ENCODE peak calls at places on chromosomes 12 and 14, in nine cellular contexts. One of them, this sample, is unnamed.

GRCh38 chr12:80936353-80936641 is 1.4 kb downstream of the LIN7A start:
- ATAC-seq in pancreas: no peak
- ATAC-seq in A549: no peak
- ATAC-seq in mucosa of descending colon: no peak
- ATAC-seq in DND-41: no peak
- ATAC-seq in Panc1: peak
- ATAC-seq in heart left ventricle: peak
- ATAC-seq in lung: no peak
- ATAC-seq in K562: no peak
- ATAC-seq in this sample: peak

GRCh38 chr12:31317471-31318397 is 8.2 kb downstream of the SINHCAF start:
- ATAC-seq in pancreas: peak
- ATAC-seq in A549: peak
- ATAC-seq in mucosa of descending colon: peak
- ATAC-seq in DND-41: peak
- ATAC-seq in Panc1: peak
- ATAC-seq in heart left ventricle: peak
- ATAC-seq in lung: no peak
- ATAC-seq in K562: peak
- ATAC-seq in this sample: no peak

GRCh38 chr14:35140718-35141581 is 18.6 kb downstream of the PRORP start:
- ATAC-seq in pancreas: peak
- ATAC-seq in A549: no peak
- ATAC-seq in mucosa of descending colon: no peak
- ATAC-seq in DND-41: peak
- ATAC-seq in Panc1: no peak
- ATAC-seq in heart left ventricle: no peak
- ATAC-seq in lung: no peak
- ATAC-seq in K562: no peak
- ATAC-seq in this sample: no peak

GRCh38 chr12:58588771-58589170 is 331.5 kb downstream of the LRIG3 start:
- ATAC-seq in pancreas: no peak
- ATAC-seq in A549: no peak
- ATAC-seq in mucosa of descending colon: no peak
- ATAC-seq in DND-41: no peak
- ATAC-seq in Panc1: no peak
- ATAC-seq in heart left ventricle: no peak
- ATAC-seq in lung: no peak
- ATAC-seq in K562: no peak
- ATAC-seq in this sample: no peak

GRCh38 chr12:48826209-48826855 is 8.0 kb downstream of the CACNB3 start:
- ATAC-seq in pancreas: no peak
- ATAC-seq in A549: no peak
- ATAC-seq in mucosa of descending colon: no peak
- ATAC-seq in DND-41: no peak
- ATAC-seq in Panc1: no peak
- ATAC-seq in heart left ventricle: no peak
- ATAC-seq in lung: no peak
- ATAC-seq in K562: no peak
- ATAC-seq in this sample: no peak

GRCh38 chr12:113899844-113900471 is 66.2 kb downstream of the RBM19 start:
- ATAC-seq in pancreas: peak
- ATAC-seq in A549: no peak
- ATAC-seq in mucosa of descending colon: no peak
- ATAC-seq in DND-41: no peak
- ATAC-seq in Panc1: no peak
- ATAC-seq in heart left ventricle: no peak
- ATAC-seq in lung: no peak
- ATAC-seq in K562: peak
- ATAC-seq in this sample: no peak

GRCh38 chr14:96239759-96240158 is 16.3 kb upstream of the BDKRB1 start:
- ATAC-seq in pancreas: peak
- ATAC-seq in A549: no peak
- ATAC-seq in mucosa of descending colon: peak
- ATAC-seq in DND-41: no peak
- ATAC-seq in Panc1: no peak
- ATAC-seq in heart left ventricle: no peak
- ATAC-seq in lung: peak
- ATAC-seq in K562: no peak
- ATAC-seq in this sample: no peak

GRCh38 chr14:88825078-88825458 is 617 bp downstream of the TTC8 start:
- ATAC-seq in pancreas: no peak
- ATAC-seq in A549: peak
- ATAC-seq in mucosa of descending colon: no peak
- ATAC-seq in DND-41: no peak
- ATAC-seq in Panc1: no peak
- ATAC-seq in heart left ventricle: no peak
- ATAC-seq in lung: no peak
- ATAC-seq in K562: no peak
- ATAC-seq in this sample: no peak

GRCh38 chr12:48968467-48968866 is 3.1 kb downstream of the WNT10B start:
- ATAC-seq in pancreas: no peak
- ATAC-seq in A549: no peak
- ATAC-seq in mucosa of descending colon: no peak
- ATAC-seq in DND-41: no peak
- ATAC-seq in Panc1: no peak
- ATAC-seq in heart left ventricle: no peak
- ATAC-seq in lung: no peak
- ATAC-seq in K562: no peak
- ATAC-seq in this sample: no peak

GRCh38 chr14:103521438-103521961 is 1.1 kb downstream of the CKB start:
- ATAC-seq in pancreas: peak
- ATAC-seq in A549: peak
- ATAC-seq in mucosa of descending colon: peak
- ATAC-seq in DND-41: no peak
- ATAC-seq in Panc1: no peak
- ATAC-seq in heart left ventricle: peak
- ATAC-seq in lung: peak
- ATAC-seq in K562: peak
- ATAC-seq in this sample: peak

GRCh38 chr12:115203661-115204060 is 519.7 kb upstream of the TBX3 start:
- ATAC-seq in pancreas: no peak
- ATAC-seq in A549: no peak
- ATAC-seq in mucosa of descending colon: no peak
- ATAC-seq in DND-41: no peak
- ATAC-seq in Panc1: no peak
- ATAC-seq in heart left ventricle: no peak
- ATAC-seq in lung: no peak
- ATAC-seq in K562: no peak
- ATAC-seq in this sample: no peak

GRCh38 chr12:116542345-116542950 is 16.7 kb upstream of the MAP1LC3B2 start:
- ATAC-seq in pancreas: no peak
- ATAC-seq in A549: peak
- ATAC-seq in mucosa of descending colon: no peak
- ATAC-seq in DND-41: no peak
- ATAC-seq in Panc1: peak
- ATAC-seq in heart left ventricle: no peak
- ATAC-seq in lung: no peak
- ATAC-seq in K562: peak
- ATAC-seq in this sample: no peak

GRCh38 chr12:74900232-74900631 is 309.4 kb downstream of the KCNC2 start:
- ATAC-seq in pancreas: no peak
- ATAC-seq in A549: no peak
- ATAC-seq in mucosa of descending colon: peak
- ATAC-seq in DND-41: peak
- ATAC-seq in Panc1: no peak
- ATAC-seq in heart left ventricle: no peak
- ATAC-seq in lung: no peak
- ATAC-seq in K562: no peak
- ATAC-seq in this sample: no peak

GRCh38 chr12:2999265-2999841 is 40.2 kb downstream of the TEAD4 start:
- ATAC-seq in pancreas: peak
- ATAC-seq in A549: no peak
- ATAC-seq in mucosa of descending colon: peak
- ATAC-seq in DND-41: no peak
- ATAC-seq in Panc1: no peak
- ATAC-seq in heart left ventricle: peak
- ATAC-seq in lung: no peak
- ATAC-seq in K562: peak
- ATAC-seq in this sample: no peak

GRCh38 chr12:88375960-88376305 is 204.3 kb downstream of the KITLG start:
- ATAC-seq in pancreas: no peak
- ATAC-seq in A549: no peak
- ATAC-seq in mucosa of descending colon: no peak
- ATAC-seq in DND-41: no peak
- ATAC-seq in Panc1: no peak
- ATAC-seq in heart left ventricle: no peak
- ATAC-seq in lung: no peak
- ATAC-seq in K562: no peak
- ATAC-seq in this sample: no peak

GRCh38 chr14:102930753-102931579 is 8.5 kb downstream of the AMN start:
- ATAC-seq in pancreas: peak
- ATAC-seq in A549: no peak
- ATAC-seq in mucosa of descending colon: peak
- ATAC-seq in DND-41: no peak
- ATAC-seq in Panc1: peak
- ATAC-seq in heart left ventricle: no peak
- ATAC-seq in lung: no peak
- ATAC-seq in K562: no peak
- ATAC-seq in this sample: no peak

GRCh38 chr14:20427231-20428009 is 8.5 kb downstream of the KLHL33 start:
- ATAC-seq in pancreas: peak
- ATAC-seq in A549: peak
- ATAC-seq in mucosa of descending colon: peak
- ATAC-seq in DND-41: peak
- ATAC-seq in Panc1: no peak
- ATAC-seq in heart left ventricle: peak
- ATAC-seq in lung: peak
- ATAC-seq in K562: peak
- ATAC-seq in this sample: peak
- H3K4me3 ChIP-seq in pancreas: no peak
- H3K4me3 ChIP-seq in A549: no peak
- H3K4me3 ChIP-seq in mucosa of descending colon: no peak
- H3K4me3 ChIP-seq in DND-41: no peak
- H3K4me3 ChIP-seq in Panc1: no peak
- H3K4me3 ChIP-seq in heart left ventricle: no peak
- H3K4me3 ChIP-seq in lung: no peak
- H3K4me3 ChIP-seq in K562: peak
- H3K4me3 ChIP-seq in this sample: no peak

GRCh38 chr12:7103837-7104236 is 5.2 kb downstream of the C1RL start:
- ATAC-seq in pancreas: no peak
- ATAC-seq in A549: no peak
- ATAC-seq in mucosa of descending colon: no peak
- ATAC-seq in DND-41: no peak
- ATAC-seq in Panc1: no peak
- ATAC-seq in heart left ventricle: no peak
- ATAC-seq in lung: no peak
- ATAC-seq in K562: no peak
- ATAC-seq in this sample: no peak
- H3K4me3 ChIP-seq in pancreas: no peak
- H3K4me3 ChIP-seq in A549: no peak
- H3K4me3 ChIP-seq in mucosa of descending colon: no peak
- H3K4me3 ChIP-seq in DND-41: no peak
- H3K4me3 ChIP-seq in Panc1: no peak
- H3K4me3 ChIP-seq in heart left ventricle: no peak
- H3K4me3 ChIP-seq in lung: no peak
- H3K4me3 ChIP-seq in K562: no peak
- H3K4me3 ChIP-seq in this sample: no peak

GRCh38 chr12:93469386-93469785 is 2.1 kb downstream of the MRPL42 start:
- ATAC-seq in pancreas: no peak
- ATAC-seq in A549: no peak
- ATAC-seq in mucosa of descending colon: no peak
- ATAC-seq in DND-41: no peak
- ATAC-seq in Panc1: no peak
- ATAC-seq in heart left ventricle: no peak
- ATAC-seq in lung: no peak
- ATAC-seq in K562: no peak
- ATAC-seq in this sample: no peak
- H3K4me3 ChIP-seq in pancreas: no peak
- H3K4me3 ChIP-seq in A549: no peak
- H3K4me3 ChIP-seq in mucosa of descending colon: no peak
- H3K4me3 ChIP-seq in DND-41: no peak
- H3K4me3 ChIP-seq in Panc1: no peak
- H3K4me3 ChIP-seq in heart left ventricle: no peak
- H3K4me3 ChIP-seq in lung: no peak
- H3K4me3 ChIP-seq in K562: no peak
- H3K4me3 ChIP-seq in this sample: no peak

DNA sequence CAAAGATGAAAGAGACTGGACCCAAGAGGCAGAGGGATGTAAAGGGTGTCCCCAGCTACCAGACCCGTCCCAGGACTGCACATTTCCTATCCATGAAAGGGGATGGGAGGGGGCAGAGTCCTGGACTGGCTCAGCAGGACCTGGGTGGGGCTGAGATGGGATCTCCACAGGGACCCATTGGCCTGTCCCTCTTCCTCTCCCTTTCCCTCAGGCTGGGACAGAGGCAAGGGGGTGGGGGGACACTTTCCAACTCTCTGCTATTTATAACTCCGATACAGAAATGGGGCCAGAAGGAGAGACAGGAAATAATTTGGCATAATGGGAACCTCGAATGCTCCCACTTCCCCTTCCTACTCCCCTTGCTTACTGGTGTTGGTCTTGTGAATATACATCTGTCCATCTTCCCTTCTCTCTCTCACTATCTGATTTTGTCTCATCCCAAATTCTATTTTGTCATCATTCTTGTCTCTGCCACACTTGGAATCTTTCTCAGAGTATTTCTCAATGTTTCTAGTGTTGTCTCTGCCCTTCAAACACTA is 1.1 kb upstream of the ITGA7 start:
- ATAC-seq in pancreas: no peak
- ATAC-seq in A549: no peak
- ATAC-seq in mucosa of descending colon: peak
- ATAC-seq in DND-41: no peak
- ATAC-seq in Panc1: no peak
- ATAC-seq in heart left ventricle: peak
- ATAC-seq in lung: no peak
- ATAC-seq in K562: no peak
- ATAC-seq in this sample: peak
- H3K4me3 ChIP-seq in pancreas: no peak
- H3K4me3 ChIP-seq in A549: peak
- H3K4me3 ChIP-seq in mucosa of descending colon: no peak
- H3K4me3 ChIP-seq in DND-41: no peak
- H3K4me3 ChIP-seq in Panc1: no peak
- H3K4me3 ChIP-seq in heart left ventricle: peak
- H3K4me3 ChIP-seq in lung: no peak
- H3K4me3 ChIP-seq in K562: no peak
- H3K4me3 ChIP-seq in this sample: no peak

DNA sequence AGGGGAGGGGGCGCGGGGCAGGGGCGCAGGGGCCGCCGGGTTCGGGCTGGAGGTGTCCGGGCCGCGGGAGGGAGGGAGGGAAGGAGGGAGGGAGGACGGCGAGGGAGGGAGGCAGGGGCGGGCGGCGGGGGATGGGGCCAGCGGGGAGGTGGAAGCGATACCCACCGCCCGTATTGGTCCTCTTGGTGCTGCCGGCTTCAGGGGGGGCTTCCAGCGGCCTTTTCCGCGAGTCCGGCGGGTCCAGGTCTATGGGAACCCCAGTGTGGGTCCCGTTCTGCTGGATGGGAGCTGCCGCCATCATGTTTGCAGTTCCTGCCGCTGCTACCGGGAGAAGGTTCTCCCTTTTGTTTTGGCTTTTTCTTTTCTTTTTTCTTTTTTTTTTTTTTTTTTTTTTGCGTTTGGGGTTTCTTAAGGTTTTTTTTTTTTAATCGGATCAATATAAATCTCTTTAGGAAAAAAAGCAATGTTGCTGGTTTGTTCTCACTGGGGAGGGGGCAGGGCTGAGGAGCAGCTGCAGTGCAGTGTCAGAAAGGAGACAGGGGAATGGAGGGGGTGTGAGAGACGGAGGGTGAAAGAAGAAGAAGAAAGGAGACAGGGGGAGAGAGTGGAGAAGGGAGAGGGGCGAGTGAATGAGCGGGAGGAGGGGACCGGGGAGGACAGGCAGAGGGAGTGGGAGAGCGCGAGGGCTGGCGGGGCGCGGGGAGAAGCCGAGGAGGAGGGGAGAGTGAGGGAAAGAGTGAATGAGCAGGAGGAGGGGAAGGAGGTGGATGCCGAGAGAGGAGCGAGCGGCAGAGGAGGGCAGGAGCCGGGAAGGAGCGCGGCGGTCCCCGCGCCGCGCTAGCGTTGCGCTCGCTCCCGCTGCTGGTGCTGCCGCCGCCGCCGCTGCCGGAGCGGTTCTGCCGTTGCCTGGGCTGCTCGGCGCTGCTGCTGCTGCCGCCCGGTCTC is at the start of gene NOVA1:
- ATAC-seq in pancreas: peak
- ATAC-seq in A549: peak
- ATAC-seq in mucosa of descending colon: peak
- ATAC-seq in DND-41: no peak
- ATAC-seq in Panc1: no peak
- ATAC-seq in heart left ventricle: peak
- ATAC-seq in lung: peak
- ATAC-seq in K562: peak
- ATAC-seq in this sample: peak
- H3K4me3 ChIP-seq in pancreas: peak
- H3K4me3 ChIP-seq in A549: peak
- H3K4me3 ChIP-seq in mucosa of descending colon: peak
- H3K4me3 ChIP-seq in DND-41: no peak
- H3K4me3 ChIP-seq in Panc1: no peak
- H3K4me3 ChIP-seq in heart left ventricle: peak
- H3K4me3 ChIP-seq in lung: peak
- H3K4me3 ChIP-seq in K562: peak
- H3K4me3 ChIP-seq in this sample: peak